ENCODE peak calls at places on chromosomes 3 and 15, in six cellular contexts. One of them, this sample, is unnamed.

GRCh38 chr15:89138999-89139612 is 50.9 kb downstream of the ABHD2 start:
- DNase-seq in cardiac muscle cell: no peak
- DNase-seq in lower lobe of right lung: no peak
- DNase-seq in astrocyte: peak; percentile 22
- DNase-seq in right cardiac atrium: no peak
- DNase-seq in tibial artery: peak; percentile 62
- DNase-seq in this sample: no peak

GRCh38 chr3:42662037-42662812 is 8.7 kb downstream of the ZBTB47 start:
- DNase-seq in right cardiac atrium: no peak
- DNase-seq in cardiac muscle cell: no peak
- DNase-seq in lower lobe of right lung: no peak
- DNase-seq in tibial artery: peak; percentile 65
- DNase-seq in astrocyte: no peak
- DNase-seq in this sample: no peak

GRCh38 chr3:18643290-18643689 is 218.2 kb upstream of the SATB1 start:
- DNase-seq in astrocyte: no peak
- DNase-seq in tibial artery: no peak
- DNase-seq in lower lobe of right lung: no peak
- DNase-seq in right cardiac atrium: no peak
- DNase-seq in cardiac muscle cell: no peak
- DNase-seq in this sample: no peak

GRCh38 chr3:182829761-182830405 is 36.6 kb downstream of the ATP11B start:
- DNase-seq in cardiac muscle cell: no peak
- DNase-seq in right cardiac atrium: no peak
- DNase-seq in astrocyte: no peak
- DNase-seq in tibial artery: no peak
- DNase-seq in lower lobe of right lung: no peak
- DNase-seq in this sample: no peak

GRCh38 chr3:146446026-146446425 is 23.3 kb downstream of the PLSCR2 start:
- DNase-seq in tibial artery: no peak
- DNase-seq in lower lobe of right lung: no peak
- DNase-seq in astrocyte: no peak
- DNase-seq in cardiac muscle cell: no peak
- DNase-seq in right cardiac atrium: no peak
- DNase-seq in this sample: no peak

GRCh38 chr3:100525753-100526612 is 33.6 kb downstream of the TMEM45A start:
- DNase-seq in right cardiac atrium: peak; percentile 63
- DNase-seq in lower lobe of right lung: no peak
- DNase-seq in tibial artery: no peak
- DNase-seq in cardiac muscle cell: peak; percentile 89
- DNase-seq in astrocyte: peak; percentile 98
- DNase-seq in this sample: no peak

GRCh38 chr3:16477054-16477453 is 36.4 kb downstream of the RFTN1 start:
- DNase-seq in cardiac muscle cell: peak; percentile 56
- DNase-seq in astrocyte: peak; percentile 56
- DNase-seq in lower lobe of right lung: no peak
- DNase-seq in right cardiac atrium: no peak
- DNase-seq in tibial artery: no peak
- DNase-seq in this sample: no peak

GRCh38 chr15:48644498-48644826 is 1.0 kb downstream of the FBN1 start:
- DNase-seq in tibial artery: peak; percentile 79
- DNase-seq in lower lobe of right lung: no peak
- DNase-seq in astrocyte: no peak
- DNase-seq in right cardiac atrium: peak; percentile 56
- DNase-seq in cardiac muscle cell: peak; percentile 69
- DNase-seq in this sample: no peak

GRCh38 chr3:173750095-173750494 is 352.6 kb downstream of the NLGN1 start:
- DNase-seq in lower lobe of right lung: no peak
- DNase-seq in cardiac muscle cell: peak; percentile 57
- DNase-seq in right cardiac atrium: no peak
- DNase-seq in astrocyte: peak; percentile 73
- DNase-seq in tibial artery: no peak
- DNase-seq in this sample: no peak
- H3K27ac ChIP-seq in lower lobe of right lung: no peak overlapping the region
- H3K27ac ChIP-seq in cardiac muscle cell: no peak overlapping the region
- H3K27ac ChIP-seq in right cardiac atrium: no peak overlapping the region
- H3K27ac ChIP-seq in astrocyte: peak overlapping the region; percentile 41
- H3K27ac ChIP-seq in tibial artery: no peak overlapping the region
- H3K27ac ChIP-seq in this sample: no peak overlapping the region

GRCh38 chr3:113263020-113263419 is 51.7 kb downstream of the BOC start:
- DNase-seq in tibial artery: no peak
- DNase-seq in astrocyte: no peak
- DNase-seq in right cardiac atrium: no peak
- DNase-seq in cardiac muscle cell: no peak
- DNase-seq in lower lobe of right lung: no peak
- DNase-seq in this sample: no peak
- H3K27ac ChIP-seq in tibial artery: no peak overlapping the region
- H3K27ac ChIP-seq in astrocyte: no peak overlapping the region
- H3K27ac ChIP-seq in right cardiac atrium: no peak overlapping the region
- H3K27ac ChIP-seq in cardiac muscle cell: no peak overlapping the region
- H3K27ac ChIP-seq in lower lobe of right lung: no peak overlapping the region
- H3K27ac ChIP-seq in this sample: no peak overlapping the region

GRCh38 chr15:95739161-95739560 is 591.3 kb upstream of the NR2F2 start:
- DNase-seq in astrocyte: no peak
- DNase-seq in lower lobe of right lung: no peak
- DNase-seq in right cardiac atrium: no peak
- DNase-seq in cardiac muscle cell: no peak
- DNase-seq in tibial artery: no peak
- DNase-seq in this sample: no peak

GRCh38 chr15:95737051-95737450 is 593.4 kb upstream of the NR2F2 start:
- DNase-seq in lower lobe of right lung: no peak
- DNase-seq in right cardiac atrium: no peak
- DNase-seq in tibial artery: no peak
- DNase-seq in cardiac muscle cell: no peak
- DNase-seq in astrocyte: no peak
- DNase-seq in this sample: no peak

GRCh38 chr15:95742836-95743235 is 587.7 kb upstream of the NR2F2 start:
- DNase-seq in cardiac muscle cell: peak; percentile 14
- DNase-seq in tibial artery: no peak
- DNase-seq in lower lobe of right lung: no peak
- DNase-seq in right cardiac atrium: no peak
- DNase-seq in astrocyte: no peak
- DNase-seq in this sample: no peak

GRCh38 chr15:95741830-95742229 is 588.7 kb upstream of the NR2F2 start:
- DNase-seq in cardiac muscle cell: no peak
- DNase-seq in lower lobe of right lung: no peak
- DNase-seq in astrocyte: no peak
- DNase-seq in right cardiac atrium: no peak
- DNase-seq in tibial artery: no peak
- DNase-seq in this sample: no peak

GRCh38 chr15:95742256-95742655 is 588.2 kb upstream of the NR2F2 start:
- DNase-seq in astrocyte: no peak
- DNase-seq in lower lobe of right lung: no peak
- DNase-seq in tibial artery: no peak
- DNase-seq in cardiac muscle cell: no peak
- DNase-seq in right cardiac atrium: no peak
- DNase-seq in this sample: no peak
- H3K27ac ChIP-seq in astrocyte: no peak overlapping the region
- H3K27ac ChIP-seq in lower lobe of right lung: no peak overlapping the region
- H3K27ac ChIP-seq in tibial artery: no peak overlapping the region
- H3K27ac ChIP-seq in cardiac muscle cell: no peak overlapping the region
- H3K27ac ChIP-seq in right cardiac atrium: no peak overlapping the region
- H3K27ac ChIP-seq in this sample: no peak overlapping the region

DNA sequence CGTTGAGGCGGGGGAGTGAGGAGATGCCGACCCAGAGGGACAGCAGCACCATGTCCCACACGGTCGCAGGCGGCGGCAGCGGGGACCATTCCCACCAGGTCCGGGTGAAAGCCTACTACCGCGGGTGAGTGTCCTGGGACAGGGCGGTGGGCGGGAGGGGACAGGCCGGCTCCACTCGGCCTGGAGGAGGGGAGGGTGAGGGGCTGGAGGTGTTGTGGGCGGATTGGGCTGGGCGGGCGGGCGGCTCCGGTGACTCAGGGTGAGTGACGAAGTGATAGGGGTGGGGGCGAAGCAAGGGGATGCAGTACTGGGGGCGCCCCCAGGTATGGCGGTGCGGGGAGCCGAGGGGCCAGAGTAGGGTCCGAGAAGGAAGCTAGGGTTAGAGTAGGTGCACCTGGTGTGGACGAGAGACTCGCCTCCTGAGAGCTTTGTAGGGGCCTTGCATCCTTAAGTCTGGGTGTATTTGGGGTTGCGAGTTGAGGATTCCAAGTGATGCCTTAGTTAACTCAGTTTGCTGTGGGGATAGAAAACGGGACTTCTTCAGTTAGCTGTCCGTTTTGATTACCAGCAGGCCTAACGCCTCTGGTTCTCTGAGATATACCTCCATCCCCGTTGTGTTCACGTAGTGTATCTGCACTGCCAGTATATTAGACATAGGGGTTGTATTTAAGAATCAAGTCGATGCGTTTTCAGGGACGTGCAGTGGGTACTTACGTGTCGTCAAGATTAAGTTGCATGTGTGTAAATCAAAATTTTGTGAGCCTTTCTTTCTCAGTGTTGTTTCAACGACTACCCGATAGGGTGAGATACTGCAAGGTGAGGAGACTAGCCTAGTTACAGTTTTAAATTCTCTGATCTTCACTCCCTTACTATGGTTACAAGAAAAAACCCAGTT is 670 bp downstream of the PRKCI start:
- DNase-seq in lower lobe of right lung: peak; percentile 72
- DNase-seq in cardiac muscle cell: peak; percentile 20
- DNase-seq in tibial artery: no peak
- DNase-seq in astrocyte: no peak
- DNase-seq in right cardiac atrium: peak; percentile 37
- DNase-seq in this sample: no peak
- H3K27ac ChIP-seq in lower lobe of right lung: peak overlapping the region; percentile 92
- H3K27ac ChIP-seq in cardiac muscle cell: peak overlapping the region; percentile 100
- H3K27ac ChIP-seq in tibial artery: peak overlapping the region; percentile 93
- H3K27ac ChIP-seq in astrocyte: peak overlapping the region; percentile 99
- H3K27ac ChIP-seq in right cardiac atrium: peak overlapping the region; percentile 69
- H3K27ac ChIP-seq in this sample: peak overlapping the region; percentile 82

GRCh38 chr3:123655400-123655799 is 70.5 kb upstream of the HACD2 start:
- DNase-seq in astrocyte: no peak
- DNase-seq in lower lobe of right lung: no peak
- DNase-seq in right cardiac atrium: no peak
- DNase-seq in cardiac muscle cell: peak; percentile 50
- DNase-seq in tibial artery: no peak
- DNase-seq in this sample: no peak
- H3K27ac ChIP-seq in astrocyte: no peak overlapping the region
- H3K27ac ChIP-seq in lower lobe of right lung: peak overlapping the region; percentile 18
- H3K27ac ChIP-seq in right cardiac atrium: no peak overlapping the region
- H3K27ac ChIP-seq in cardiac muscle cell: no peak overlapping the region
- H3K27ac ChIP-seq in tibial artery: peak overlapping the region; percentile 85
- H3K27ac ChIP-seq in this sample: no peak overlapping the region

GRCh38 chr3:194584435-194584776 is 48.8 kb downstream of the TMEM44 start:
- DNase-seq in cardiac muscle cell: no peak
- DNase-seq in tibial artery: no peak
- DNase-seq in astrocyte: no peak
- DNase-seq in right cardiac atrium: no peak
- DNase-seq in lower lobe of right lung: no peak
- DNase-seq in this sample: no peak
- H3K27ac ChIP-seq in cardiac muscle cell: peak overlapping the region; percentile 97
- H3K27ac ChIP-seq in tibial artery: peak overlapping the region; percentile 92
- H3K27ac ChIP-seq in astrocyte: peak overlapping the region; percentile 95
- H3K27ac ChIP-seq in right cardiac atrium: peak overlapping the region; percentile 85
- H3K27ac ChIP-seq in lower lobe of right lung: peak overlapping the region; percentile 98
- H3K27ac ChIP-seq in this sample: peak overlapping the region; percentile 93

GRCh38 chr15:84599906-84600305 is 903 bp upstream of the ZSCAN2 start:
- DNase-seq in right cardiac atrium: no peak
- DNase-seq in cardiac muscle cell: no peak
- DNase-seq in tibial artery: no peak
- DNase-seq in astrocyte: no peak
- DNase-seq in lower lobe of right lung: no peak
- DNase-seq in this sample: peak; percentile 77

GRCh38 chr15:84598993-84599392 is 1.8 kb upstream of the ZSCAN2 start:
- DNase-seq in tibial artery: no peak
- DNase-seq in cardiac muscle cell: peak; percentile 72
- DNase-seq in lower lobe of right lung: no peak
- DNase-seq in right cardiac atrium: no peak
- DNase-seq in astrocyte: peak; percentile 32
- DNase-seq in this sample: no peak

GRCh38 chr15:84601555-84601838 is 688 bp downstream of the ZSCAN2 start:
- DNase-seq in lower lobe of right lung: no peak
- DNase-seq in tibial artery: no peak
- DNase-seq in right cardiac atrium: no peak
- DNase-seq in astrocyte: no peak
- DNase-seq in cardiac muscle cell: no peak
- DNase-seq in this sample: no peak

GRCh38 chr15:84600331-84600686 is 500 bp upstream of the ZSCAN2 start:
- DNase-seq in lower lobe of right lung: peak; percentile 93
- DNase-seq in astrocyte: peak; percentile 76
- DNase-seq in right cardiac atrium: peak; percentile 91
- DNase-seq in tibial artery: peak; percentile 93
- DNase-seq in cardiac muscle cell: peak; percentile 90
- DNase-seq in this sample: peak; percentile 91

GRCh38 chr15:84600687-84601554 is at the start of gene ZSCAN2:
- DNase-seq in lower lobe of right lung: peak; percentile 97
- DNase-seq in tibial artery: peak; percentile 97
- DNase-seq in cardiac muscle cell: peak; percentile 96
- DNase-seq in astrocyte: peak; percentile 85
- DNase-seq in right cardiac atrium: peak; percentile 96
- DNase-seq in this sample: peak; percentile 99
- H3K27ac ChIP-seq in lower lobe of right lung: peak within 1 kb of the TSS; percentile 78
- H3K27ac ChIP-seq in tibial artery: peak within 1 kb of the TSS; percentile 67
- H3K27ac ChIP-seq in cardiac muscle cell: peak within 1 kb of the TSS; percentile 95
- H3K27ac ChIP-seq in astrocyte: peak within 1 kb of the TSS; percentile 80
- H3K27ac ChIP-seq in right cardiac atrium: peak within 1 kb of the TSS; percentile 21
- H3K27ac ChIP-seq in this sample: peak within 1 kb of the TSS; percentile 77

GRCh38 chr15:56045068-56045748 is 51.8 kb upstream of the NEDD4 start:
- DNase-seq in lower lobe of right lung: no peak
- DNase-seq in astrocyte: no peak
- DNase-seq in right cardiac atrium: no peak
- DNase-seq in tibial artery: no peak
- DNase-seq in cardiac muscle cell: no peak
- DNase-seq in this sample: no peak

GRCh38 chr15:56042031-56042430 is 48.6 kb upstream of the NEDD4 start:
- DNase-seq in right cardiac atrium: no peak
- DNase-seq in lower lobe of right lung: no peak
- DNase-seq in cardiac muscle cell: no peak
- DNase-seq in astrocyte: no peak
- DNase-seq in tibial artery: no peak
- DNase-seq in this sample: no peak

GRCh38 chr15:56042982-56043980 is 49.9 kb upstream of the NEDD4 start:
- DNase-seq in astrocyte: no peak
- DNase-seq in cardiac muscle cell: no peak
- DNase-seq in right cardiac atrium: no peak
- DNase-seq in lower lobe of right lung: no peak
- DNase-seq in tibial artery: no peak
- DNase-seq in this sample: no peak

GRCh38 chr15:56040081-56041035 is 46.9 kb upstream of the NEDD4 start:
- DNase-seq in right cardiac atrium: peak; percentile 44
- DNase-seq in astrocyte: peak; percentile 93
- DNase-seq in tibial artery: peak; percentile 76
- DNase-seq in cardiac muscle cell: peak; percentile 96
- DNase-seq in lower lobe of right lung: peak; percentile 55
- DNase-seq in this sample: no peak

DNA sequence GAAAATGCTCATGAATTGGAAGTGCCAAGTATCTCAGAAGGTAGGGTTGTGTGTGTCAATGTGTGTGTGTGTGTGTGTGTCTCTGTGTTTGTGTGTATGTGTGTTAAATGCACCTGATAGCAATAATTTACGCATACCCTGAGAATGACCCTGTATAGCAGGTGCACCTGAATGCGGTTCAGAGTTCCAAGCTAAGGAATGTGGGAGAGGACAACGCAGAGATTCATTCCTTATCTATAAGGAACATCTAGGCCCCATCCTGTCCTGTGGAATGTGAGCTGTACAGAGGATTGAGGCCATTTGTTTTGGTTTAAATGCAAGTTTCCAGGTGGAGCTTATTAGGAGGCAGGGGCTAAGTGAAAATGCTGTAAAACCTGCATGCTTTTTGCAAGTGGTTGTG is 49.1 kb upstream of the NEDD4 start:
- DNase-seq in lower lobe of right lung: no peak
- DNase-seq in astrocyte: no peak
- DNase-seq in right cardiac atrium: no peak
- DNase-seq in cardiac muscle cell: no peak
- DNase-seq in tibial artery: no peak
- DNase-seq in this sample: no peak
- H3K27ac ChIP-seq in lower lobe of right lung: no peak overlapping the region
- H3K27ac ChIP-seq in astrocyte: no peak overlapping the region
- H3K27ac ChIP-seq in right cardiac atrium: no peak overlapping the region
- H3K27ac ChIP-seq in cardiac muscle cell: no peak overlapping the region
- H3K27ac ChIP-seq in tibial artery: no peak overlapping the region
- H3K27ac ChIP-seq in this sample: peak overlapping the region; percentile 47

GRCh38 chr15:77992356-77993222 is 84.9 kb downstream of the TBC1D2B start:
- DNase-seq in tibial artery: peak; percentile 73
- DNase-seq in right cardiac atrium: no peak
- DNase-seq in astrocyte: no peak
- DNase-seq in cardiac muscle cell: peak; percentile 19
- DNase-seq in lower lobe of right lung: peak; percentile 36
- DNase-seq in this sample: peak; percentile 72
- H3K27ac ChIP-seq in tibial artery: peak overlapping the region; percentile 75
- H3K27ac ChIP-seq in right cardiac atrium: peak overlapping the region; percentile 93
- H3K27ac ChIP-seq in astrocyte: no peak overlapping the region
- H3K27ac ChIP-seq in cardiac muscle cell: peak overlapping the region; percentile 92
- H3K27ac ChIP-seq in lower lobe of right lung: no peak overlapping the region
- H3K27ac ChIP-seq in this sample: no peak overlapping the region

This sample was measured in spleen.